ENCODE peak calls at places on chromosomes 2 and 18, in six cellular contexts. X, U, A, J, W and M are unnamed samples.

GRCh38 chr2:234288974-234289455 is 207.9 kb downstream of the ARL4C start:
- DNase-seq in U (peak; percentile 70), X (peak; percentile 41), J (peak; percentile 54), A (peak; percentile 82), W (peak; percentile 41), M (peak; percentile 92)

GRCh38 chr2:11103984-11104793 is 51.1 kb upstream of the SLC66A3 start:
- DNase-seq in J (no peak), A (no peak), U (no peak), X (no peak), W (no peak), M (peak; percentile 90)

GRCh38 chr18:66511810-66512209 is 92.1 kb downstream of the CDH19 start:
- DNase-seq in U (no peak), X (no peak), W (no peak), J (peak; percentile 27), A (no peak), M (no peak)

GRCh38 chr2:179898873-179899272 is 37.5 kb upstream of the ZNF385B start:
- DNase-seq in A (peak; percentile 78), J (peak; percentile 44), W (peak; percentile 27), X (peak; percentile 17), U (peak; percentile 35), M (peak; percentile 27)

GRCh38 chr18:32909798-32910561 is 137.2 kb upstream of the KLHL14 start:
- DNase-seq in X (no peak), J (no peak), A (no peak), U (no peak), W (no peak), M (no peak)

GRCh38 chr2:222076978-222077690 is 221.7 kb downstream of the PAX3 start:
- DNase-seq in U (no peak), J (no peak), A (no peak), X (no peak), W (no peak), M (peak; percentile 42)

GRCh38 chr2:47323009-47323821 is 79.7 kb upstream of the MSH2 start:
- DNase-seq in U (peak; percentile 65), J (peak; percentile 74), X (peak; percentile 66), W (peak; percentile 72), A (peak; percentile 84), M (peak; percentile 69)

GRCh38 chr2:79026061-79026460 is 559 bp downstream of the REG3G start:
- DNase-seq in W (no peak), J (no peak), A (no peak), X (no peak), U (no peak), M (no peak)

GRCh38 chr2:12612168-12612567 is 104.6 kb upstream of the TRIB2 start:
- DNase-seq in W (no peak), J (no peak), X (no peak), U (no peak), A (no peak), M (no peak)

GRCh38 chr18:21243041-21243431 is 1.0 kb downstream of the GREB1L start:
- DNase-seq in X (no peak), A (peak; percentile 28), U (no peak), W (no peak), J (peak; percentile 32), M (no peak)

GRCh38 chr2:101820519-101820918 is 123.0 kb downstream of the MAP4K4 start:
- DNase-seq in A (no peak), J (peak; percentile 93), U (no peak), W (no peak), X (peak; percentile 90), M (no peak)

GRCh38 chr2:100731535-100731981 is 88.4 kb upstream of the NPAS2 start:
- DNase-seq in W (no peak), U (no peak), X (peak; percentile 75), J (peak; percentile 16), A (no peak), M (no peak)

GRCh38 chr2:127154396-127154795 is 47.4 kb upstream of the BIN1 start:
- DNase-seq in X (no peak), J (no peak), W (no peak), A (no peak), U (no peak), M (no peak)

GRCh38 chr18:48803518-48803917 is 147.2 kb downstream of the SMAD7 start:
- DNase-seq in A (peak; percentile 18), U (no peak), X (no peak), W (no peak), J (no peak), M (no peak)

GRCh38 chr2:163471947-163472346 is 263.9 kb downstream of the FIGN start:
- DNase-seq in X (peak; percentile 3), U (no peak), A (no peak), W (no peak), J (peak; percentile 31), M (no peak)

GRCh38 chr2:184769686-184770085 is 171.4 kb downstream of the ZNF804A start:
- DNase-seq in X (peak; percentile 41), U (no peak), W (no peak), A (no peak), J (no peak), M (no peak)

GRCh38 chr2:20169796-20170467 is 55.0 kb downstream of the SDC1 start:
- DNase-seq in J (no peak), A (peak; percentile 37), X (no peak), U (no peak), W (no peak), M (no peak)

DNA sequence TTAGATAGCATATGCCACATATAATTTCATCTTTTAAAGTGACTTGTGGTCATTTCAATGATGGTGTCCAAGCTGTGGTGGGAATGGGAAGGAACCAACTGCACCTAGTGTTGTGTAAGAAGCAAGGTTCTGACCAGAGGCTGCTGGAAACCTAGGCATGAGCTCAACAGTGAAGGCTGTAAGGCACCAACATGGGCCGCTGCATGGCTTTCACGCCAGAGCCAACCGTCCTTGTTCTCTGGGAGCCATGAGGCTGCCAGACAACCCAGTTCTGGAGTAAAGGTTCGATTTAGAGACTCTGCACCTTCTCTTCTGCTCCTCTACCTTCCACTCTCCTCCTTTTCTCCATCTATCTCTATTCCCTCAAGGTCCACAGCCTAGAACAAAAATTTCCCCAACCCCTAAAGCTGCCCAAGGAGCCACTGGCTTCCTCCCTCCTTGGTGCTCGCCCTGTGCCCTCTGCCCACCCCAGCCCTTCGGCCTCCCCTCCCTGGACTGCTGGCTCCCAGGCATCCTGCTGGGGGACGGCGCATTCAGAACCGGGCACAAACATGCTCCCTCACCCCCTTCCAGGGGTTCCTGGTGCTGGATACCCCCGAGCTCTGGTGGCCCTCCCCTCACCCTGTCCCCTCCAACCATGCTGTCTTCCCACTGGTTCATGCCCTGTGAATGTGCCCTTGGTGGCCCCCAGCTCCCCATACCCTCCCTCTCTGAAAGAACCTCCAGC is 305.1 kb downstream of the CELF4 start:
- DNase-seq in A (no peak), W (no peak), X (no peak), J (no peak), U (no peak), M (no peak)
- H3K27me3 ChIP-seq in A (no peaks in the 10 kb centered on the region), W (peaks cover 2% of the 10 kb centered on the region), X (peaks cover 16% of the 10 kb centered on the region), J (peaks cover 79% of the 10 kb centered on the region), U (no peaks in the 10 kb centered on the region), M (peaks cover 2% of the 10 kb centered on the region)

GRCh38 chr2:239133945-239134570 is 266.8 kb downstream of the HDAC4 start:
- DNase-seq in U (no peak), J (no peak), W (no peak), X (no peak), A (no peak), M (no peak)
- H3K14ac ChIP-seq in U (no peak overlapping the region), J (no peak overlapping the region), W (no peak overlapping the region), X (no peak overlapping the region), A (no peak overlapping the region), M (no peak overlapping the region)

GRCh38 chr2:236167297-236168109 is 683 bp downstream of the GBX2 start:
- DNase-seq in A (no peak), U (peak; percentile 61), X (peak; percentile 42), J (peak; percentile 42), W (no peak), M (no peak)

GRCh38 chr2:236165491-236166156 is 2.6 kb downstream of the GBX2 start:
- DNase-seq in J (no peak), A (no peak), U (no peak), X (no peak), W (no peak), M (no peak)

GRCh38 chr2:236166781-236167296 is 1.3 kb downstream of the GBX2 start:
- DNase-seq in X (no peak), U (no peak), A (no peak), J (no peak), W (no peak), M (no peak)

GRCh38 chr2:236164983-236165301 is 3.2 kb downstream of the GBX2 start:
- DNase-seq in A (no peak), J (no peak), U (no peak), X (no peak), W (no peak), M (no peak)

DNA sequence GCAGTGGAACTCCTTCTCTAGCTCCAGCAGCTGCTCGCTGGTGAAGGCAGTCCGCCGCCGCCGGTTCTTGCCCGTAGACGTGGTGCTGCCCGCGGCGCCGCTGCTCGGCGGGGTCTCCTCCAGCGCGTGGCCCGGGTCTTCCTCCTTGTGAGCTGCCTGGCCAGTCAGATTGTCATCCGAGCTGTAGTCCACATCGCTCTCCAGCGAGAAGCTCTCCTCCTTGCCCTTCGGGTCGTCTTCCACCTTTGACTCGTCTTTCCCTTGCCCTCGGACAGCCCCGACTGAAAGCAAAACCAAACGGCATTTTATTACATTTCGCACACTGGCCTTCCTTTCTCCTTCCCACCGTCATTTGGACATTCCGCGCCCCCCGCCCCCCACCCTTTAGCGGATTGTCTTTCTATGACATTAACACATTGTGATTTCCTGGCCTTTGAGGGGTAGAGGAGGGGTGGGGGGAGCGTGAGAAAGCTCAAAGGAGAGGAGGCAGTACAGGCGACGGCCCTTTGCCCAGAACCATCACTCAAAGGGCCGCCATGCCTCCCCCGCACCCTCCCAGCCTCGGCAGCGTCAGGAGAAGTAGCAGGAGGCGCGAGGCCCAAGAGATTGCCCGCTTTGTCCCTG is 1.9 kb downstream of the GBX2 start:
- DNase-seq in W (no peak), J (peak; percentile 17), U (peak; percentile 23), A (peak; percentile 65), X (no peak), M (no peak)
- H3K27me3 ChIP-seq in W (peaks cover 91% of the 10 kb centered on the region), J (peaks cover 36% of the 10 kb centered on the region), U (peaks cover 74% of the 10 kb centered on the region), A (peaks cover 79% of the 10 kb centered on the region), X (peaks cover 99% of the 10 kb centered on the region), M (peaks cover 98% of the 10 kb centered on the region)

GRCh38 chr2:43135583-43135982 is 90.8 kb downstream of the ZFP36L2 start:
- DNase-seq in X (no peak), W (no peak), U (no peak), J (no peak), A (no peak), M (no peak)
- H3K14ac ChIP-seq in X (no peak overlapping the region), W (no peak overlapping the region), U (peak overlapping the region; percentile 58), J (no peak overlapping the region), A (peak overlapping the region; percentile 49), M (peak overlapping the region; percentile 52)

DNA sequence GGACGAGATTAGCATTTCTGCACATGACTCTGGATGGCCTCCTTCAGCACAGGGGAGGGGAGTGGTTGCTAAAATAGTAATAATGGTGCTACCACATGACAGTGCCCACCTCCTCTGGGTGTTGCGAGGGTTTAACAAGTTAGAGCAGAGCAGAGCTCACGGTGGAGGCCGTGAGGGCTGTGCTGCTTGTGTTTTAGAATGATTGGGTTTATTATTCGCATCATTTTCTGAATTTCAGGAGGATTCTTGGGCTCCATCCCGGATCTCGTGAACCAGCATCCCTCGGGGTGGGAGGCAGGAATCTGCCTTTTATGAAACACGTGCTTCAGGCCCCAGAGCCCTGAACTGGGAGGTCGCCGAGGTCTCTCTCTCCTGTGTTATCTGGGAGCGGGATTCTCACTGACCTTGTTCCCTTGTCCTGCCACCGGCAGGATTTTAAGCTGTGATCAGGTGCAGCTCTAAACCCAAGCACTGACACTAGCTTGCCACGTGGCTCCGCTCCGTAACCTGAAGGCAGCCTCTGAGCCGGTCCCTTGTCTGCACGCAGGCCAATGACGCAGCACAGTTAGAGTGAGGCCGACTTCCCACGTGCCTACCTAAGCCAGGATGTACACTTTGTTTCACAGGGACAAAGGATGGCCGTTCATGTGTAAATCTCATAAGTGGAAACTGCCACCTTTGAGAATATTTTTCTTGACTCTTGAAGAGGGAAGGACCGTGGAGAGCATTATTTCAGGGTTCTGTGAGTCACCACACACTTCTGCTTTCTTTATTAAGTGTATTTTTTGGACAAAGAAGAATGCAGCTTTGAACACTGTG is 142.4 kb downstream of the ACOXL start:
- DNase-seq in A (no peak), W (no peak), U (no peak), J (no peak), X (no peak), M (no peak)
- H3K27me3 ChIP-seq in A (no peaks in the 10 kb centered on the region), W (no peaks in the 10 kb centered on the region), U (no peaks in the 10 kb centered on the region), J (peaks cover 50% of the 10 kb centered on the region), X (peaks cover 15% of the 10 kb centered on the region), M (no peaks in the 10 kb centered on the region)